ENCODE peak calls at places on chromosomes 2 and 18, in nine cellular contexts. P, L, E, Q, M, G, H, U and F are unnamed samples.

GRCh38 chr18:42047721-42048120 is 92.7 kb downstream of the PIK3C3 start:
- DNase-seq in G (no peak), L (no peak), E (no peak), Q (no peak), M (no peak), P (no peak), H (peak; percentile 44), U (no peak), F (no peak)

GRCh38 chr2:100068395-100068794 is 74.0 kb downstream of the AFF3 start:
- DNase-seq in E (no peak), H (no peak), M (no peak), G (no peak), L (no peak), U (no peak), Q (no peak), P (no peak), F (no peak)

GRCh38 chr18:23716966-23717365 is 27.7 kb downstream of the LAMA3 start:
- DNase-seq in M (no peak), E (no peak), G (no peak), U (no peak), P (no peak), L (no peak), Q (no peak), H (peak; percentile 29), F (no peak)

GRCh38 chr2:187875271-187875670 is 321.0 kb upstream of the TFPI start:
- DNase-seq in U (no peak), L (no peak), G (no peak), H (no peak), M (no peak), E (no peak), Q (no peak), P (no peak), F (no peak)

GRCh38 chr18:11305507-11305906 is 156.1 kb upstream of the PIEZO2 start:
- DNase-seq in Q (no peak), G (no peak), P (no peak), E (no peak), M (no peak), U (no peak), L (no peak), H (no peak), F (no peak)

GRCh38 chr2:8608411-8608954 is 73.4 kb upstream of the ID2 start:
- DNase-seq in U (no peak), M (peak; percentile 26), L (no peak), G (no peak), P (no peak), Q (no peak), E (no peak), H (peak; percentile 58), F (no peak)

GRCh38 chr2:17971531-17971930 is 93.1 kb downstream of the KCNS3 start:
- DNase-seq in Q (no peak), P (no peak), H (peak; percentile 36), L (no peak), M (no peak), E (no peak), U (no peak), G (no peak), F (no peak)

GRCh38 chr2:212532087-212532486 is 6.5 kb downstream of the ERBB4 start:
- DNase-seq in M (no peak), P (no peak), Q (no peak), L (no peak), G (no peak), E (no peak), H (no peak), U (no peak), F (no peak)

GRCh38 chr2:26816893-26817292 is 31.0 kb downstream of the CENPA start:
- DNase-seq in U (no peak), G (no peak), E (no peak), P (no peak), Q (no peak), M (no peak), H (no peak), L (no peak), F (no peak)

GRCh38 chr2:99939135-99939534 is 203.3 kb downstream of the AFF3 start:
- DNase-seq in U (no peak), L (no peak), M (no peak), G (no peak), P (no peak), E (no peak), H (no peak), Q (no peak), F (no peak)

GRCh38 chr2:182077451-182078142 is 91.9 kb downstream of the PPP1R1C start:
- DNase-seq in H (peak; percentile 97), M (peak; percentile 93), P (peak; percentile 84), L (no peak), Q (no peak), E (no peak), U (peak; percentile 64), G (peak; percentile 80), F (peak; percentile 84)

GRCh38 chr2:42142476-42143184 is 26.5 kb upstream of the EML4 start:
- DNase-seq in U (no peak), L (no peak), H (peak; percentile 64), M (peak; percentile 62), P (no peak), Q (no peak), E (no peak), G (peak; percentile 41), F (no peak)

GRCh38 chr2:1515986-1516797 is 102.9 kb downstream of the TPO start:
- DNase-seq in G (no peak), H (no peak), L (no peak), E (peak; percentile 69), U (no peak), M (no peak), P (no peak), Q (no peak), F (no peak)

GRCh38 chr2:53095227-53095626 is 672.4 kb upstream of the CHAC2 start:
- DNase-seq in Q (no peak), G (no peak), E (no peak), M (no peak), L (no peak), U (no peak), P (no peak), H (no peak), F (no peak)

GRCh38 chr2:51158236-51158635 is 126.3 kb upstream of the NRXN1 start:
- DNase-seq in U (no peak), E (no peak), P (no peak), M (no peak), H (no peak), L (no peak), G (no peak), Q (no peak), F (no peak)

GRCh38 chr2:106296182-106296815 is 102.2 kb upstream of the UXS1 start:
- DNase-seq in E (no peak), G (no peak), Q (no peak), L (no peak), M (no peak), P (no peak), H (no peak), U (no peak), F (peak; percentile 35)

DNA sequence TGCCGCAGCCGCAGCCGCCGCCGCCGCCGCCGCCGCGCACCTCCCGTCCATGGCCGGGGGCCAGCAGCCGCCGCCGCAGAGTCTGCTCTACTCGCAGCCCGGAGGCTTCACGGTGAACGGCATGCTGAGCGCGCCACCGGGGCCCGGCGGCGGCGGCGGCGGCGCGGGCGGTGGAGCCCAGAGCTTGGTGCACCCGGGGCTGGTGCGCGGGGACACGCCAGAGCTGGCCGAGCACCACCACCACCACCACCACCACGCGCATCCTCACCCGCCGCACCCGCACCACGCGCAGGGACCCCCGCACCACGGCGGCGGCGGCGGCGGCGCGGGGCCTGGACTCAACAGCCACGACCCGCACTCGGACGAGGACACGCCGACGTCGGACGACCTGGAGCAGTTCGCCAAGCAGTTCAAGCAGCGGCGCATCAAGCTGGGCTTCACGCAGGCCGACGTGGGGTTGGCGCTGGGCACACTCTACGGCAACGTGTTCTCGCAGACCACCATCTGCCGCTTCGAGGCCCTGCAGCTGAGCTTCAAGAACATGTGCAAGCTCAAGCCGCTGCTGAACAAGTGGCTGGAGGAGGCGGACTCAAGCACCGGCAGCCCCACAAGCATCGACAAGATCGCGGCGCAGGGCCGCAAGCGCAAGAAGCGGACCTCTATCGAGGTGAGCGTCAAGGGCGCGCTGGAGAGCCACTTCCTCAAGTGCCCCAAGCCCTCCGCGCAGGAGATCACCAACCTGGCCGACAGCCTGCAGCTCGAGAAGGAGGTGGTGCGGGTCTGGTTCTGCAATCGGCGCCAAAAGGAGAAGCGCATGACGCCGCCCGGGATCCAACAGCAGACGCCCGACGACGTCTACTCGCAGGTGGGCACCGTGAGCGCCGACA is 2.4 kb downstream of the POU3F3 start:
- DNase-seq in M (peak; percentile 54), H (peak; percentile 61), U (no peak), E (peak; percentile 76), L (no peak), Q (no peak), P (no peak), G (peak; percentile 33), F (no peak)
- H3K4me3 ChIP-seq in M (peak overlapping the region; percentile 39), H (no peak overlapping the region), U (no peak overlapping the region), E (peak overlapping the region; percentile 30), L (peak overlapping the region; percentile 57), Q (peak overlapping the region; percentile 34), P (no peak overlapping the region), G (peak overlapping the region; percentile 23), F (no peak overlapping the region)

GRCh38 chr2:128411431-128411830 is 92.8 kb upstream of the HS6ST1 start:
- DNase-seq in H (no peak), G (no peak), Q (peak; percentile 9), E (peak; percentile 48), L (peak; percentile 35), U (no peak), M (no peak), P (no peak), F (no peak)
- TF ChIP-seq CTCF in H (no peak), G (no peak), Q (no peak), E (no peak), L (no peak), U (no peak), M (no peak), P (no peak), F (no peak)

DNA sequence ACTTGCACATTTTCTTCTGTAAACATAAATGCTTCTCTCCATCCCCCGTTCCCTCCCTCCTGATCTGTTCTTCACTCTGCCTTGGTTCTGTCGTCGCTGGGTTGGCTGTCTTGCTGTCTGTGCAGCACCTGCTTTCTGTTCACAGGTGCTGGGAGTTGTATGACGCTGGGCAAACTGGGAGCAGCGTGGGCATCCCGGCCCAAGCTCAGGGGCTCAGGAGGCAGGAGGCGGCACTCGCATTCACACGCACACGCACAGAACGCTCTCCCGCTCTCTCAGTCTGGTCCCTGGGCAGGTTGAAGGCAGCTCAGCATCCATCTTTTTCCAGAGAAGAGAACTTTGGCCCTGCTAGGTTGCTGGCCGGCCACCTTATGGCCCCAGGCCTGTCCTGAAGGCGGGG is 55.7 kb downstream of the GBX2 start:
- DNase-seq in E (peak; percentile 47), Q (no peak), U (no peak), P (no peak), L (no peak), H (no peak), M (no peak), G (no peak), F (no peak)
- H3K4me3 ChIP-seq in E (no peak overlapping the region), Q (no peak overlapping the region), U (no peak overlapping the region), P (no peak overlapping the region), L (no peak overlapping the region), H (no peak overlapping the region), M (no peak overlapping the region), G (no peak overlapping the region), F (no peak overlapping the region)

GRCh38 chr2:161943012-161943411 is 131.0 kb downstream of the DPP4 start:
- DNase-seq in Q (no peak), U (no peak), G (no peak), P (no peak), E (no peak), M (no peak), L (no peak), H (no peak), F (peak; percentile 9)

GRCh38 chr2:161947394-161947793 is 126.6 kb downstream of the DPP4 start:
- DNase-seq in L (no peak), H (no peak), G (no peak), P (no peak), M (no peak), U (no peak), Q (no peak), E (no peak), F (peak; percentile 2)

GRCh38 chr2:161946489-161947107 is 127.4 kb downstream of the DPP4 start:
- DNase-seq in Q (no peak), M (peak; percentile 48), P (no peak), H (peak; percentile 15), G (peak; percentile 12), U (peak; percentile 17), E (no peak), L (no peak), F (peak; percentile 3)
- TF ChIP-seq CTCF in Q (no peak), M (peak; percentile 52), P (peak; percentile 24), H (peak; percentile 57), G (peak; percentile 70), U (peak; percentile 87), E (peak; percentile 59), L (no peak), F (peak; percentile 28)